ENCODE peak calls at places on chromosome 15, in five cellular contexts. S, X, V, O and B are unnamed samples.

GRCh38 chr15:58228708-58229107 is 90.5 kb downstream of the AQP9 start:
- DNase-seq in S (peak; percentile 47), V (peak; percentile 10), X (peak; percentile 72), O (peak; percentile 59), B (no peak)

GRCh38 chr15:86159436-86159835 is 79.8 kb downstream of the AGBL1 start:
- DNase-seq in X (no peak), O (no peak), S (no peak), V (no peak), B (no peak)

GRCh38 chr15:68277605-68278344 is at the start of gene FEM1B:
- DNase-seq in X (peak; percentile 75), V (peak; percentile 78), S (peak; percentile 95), O (peak; percentile 80), B (peak; percentile 75)

GRCh38 chr15:70199124-70199482 is 101.4 kb upstream of the TLE3 start:
- DNase-seq in S (no peak), X (no peak), O (no peak), V (no peak), B (no peak)

GRCh38 chr15:97866994-97867393 is 93.5 kb upstream of the ARRDC4 start:
- DNase-seq in X (no peak), S (no peak), O (no peak), V (no peak), B (no peak)

GRCh38 chr15:33341943-33342342 is 31.2 kb downstream of the RYR3 start:
- DNase-seq in X (no peak), O (no peak), V (no peak), S (no peak), B (no peak)

GRCh38 chr15:78242128-78242527 is 7.8 kb upstream of the ACSBG1 start:
- DNase-seq in O (no peak), S (no peak), X (no peak), V (peak; percentile 63), B (peak; percentile 51)

GRCh38 chr15:62833671-62834070 is 208.9 kb upstream of the TPM1 start:
- DNase-seq in S (no peak), X (no peak), V (no peak), O (no peak), B (no peak)

GRCh38 chr15:58078591-58078990 is 13.1 kb upstream of the ALDH1A2 start:
- DNase-seq in S (no peak), X (no peak), O (no peak), V (no peak), B (no peak)

GRCh38 chr15:61527836-61528589 is 298.9 kb upstream of the RORA start:
- DNase-seq in O (no peak), X (no peak), S (no peak), V (no peak), B (no peak)

GRCh38 chr15:75347222-75348033 is 589 bp downstream of the NEIL1 start:
- DNase-seq in O (no peak), S (peak; percentile 76), X (no peak), V (peak; percentile 63), B (peak; percentile 48)

GRCh38 chr15:89433686-89434085 is 62.7 kb downstream of the RHCG start:
- DNase-seq in O (no peak), X (no peak), V (no peak), S (no peak), B (no peak)

GRCh38 chr15:47997170-47997569 is 123.6 kb upstream of the SLC24A5 start:
- DNase-seq in O (no peak), V (no peak), X (no peak), S (no peak), B (no peak)

GRCh38 chr15:86231864-86232801 is 152.5 kb downstream of the AGBL1 start:
- DNase-seq in O (no peak), S (peak; percentile 27), X (no peak), V (peak; percentile 47), B (peak; percentile 41)

GRCh38 chr15:96345560-96346389 is 15.3 kb downstream of the NR2F2 start:
- DNase-seq in S (peak; percentile 85), V (peak; percentile 68), X (no peak), O (no peak), B (peak; percentile 73)

GRCh38 chr15:51193979-51194378 is 99.3 kb upstream of the TNFAIP8L3 start:
- DNase-seq in V (no peak), O (no peak), S (no peak), X (no peak), B (no peak)

GRCh38 chr15:29939404-29939803 is 117.1 kb upstream of the TJP1 start:
- DNase-seq in O (no peak), S (no peak), X (no peak), V (no peak), B (no peak)

GRCh38 chr15:29937956-29938355 is 115.7 kb upstream of the TJP1 start:
- DNase-seq in V (no peak), S (no peak), O (peak; percentile 68), X (no peak), B (no peak)

GRCh38 chr15:29942144-29942543 is 119.9 kb upstream of the TJP1 start:
- DNase-seq in V (peak; percentile 30), S (no peak), O (no peak), X (no peak), B (no peak)

GRCh38 chr15:29936353-29937049 is 114.2 kb upstream of the TJP1 start:
- DNase-seq in V (no peak), S (no peak), X (no peak), O (no peak), B (no peak)

DNA sequence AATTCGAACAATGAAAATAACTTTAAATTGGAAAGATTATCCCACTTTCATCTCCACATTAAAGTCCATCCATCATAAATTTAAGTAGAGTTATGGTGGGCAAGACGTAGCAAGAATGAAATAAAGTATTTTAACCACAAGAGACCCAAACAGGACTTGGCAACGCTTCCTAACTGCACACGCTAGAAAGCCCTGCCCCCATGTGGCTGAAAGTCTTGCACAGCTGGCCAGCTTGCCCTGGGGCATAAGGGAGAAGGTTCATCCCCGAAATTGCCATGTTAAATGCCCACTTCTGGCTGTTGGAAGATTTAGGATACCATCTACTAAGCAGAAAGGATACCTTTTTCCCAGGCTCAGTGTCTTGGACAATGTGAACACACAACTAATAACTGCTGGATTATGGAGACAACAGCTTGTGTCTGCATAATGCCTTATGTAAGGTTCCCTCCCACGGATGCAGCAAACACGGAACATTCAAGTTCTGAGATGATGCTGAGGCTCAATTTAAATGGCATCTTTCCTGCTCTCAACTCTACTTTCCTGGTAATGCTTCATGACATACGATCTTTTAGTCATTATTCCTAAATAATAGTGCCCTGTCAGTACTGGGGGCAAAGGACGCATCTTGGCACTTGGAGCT is 116.6 kb upstream of the TJP1 start:
- DNase-seq in X (no peak), V (peak; percentile 34), O (no peak), S (no peak), B (no peak)
- TF ChIP-seq CTCF in X (peak; percentile 16), V (no peak), O (peak; percentile 39), S (peak; percentile 26), B (no peak)

DNA sequence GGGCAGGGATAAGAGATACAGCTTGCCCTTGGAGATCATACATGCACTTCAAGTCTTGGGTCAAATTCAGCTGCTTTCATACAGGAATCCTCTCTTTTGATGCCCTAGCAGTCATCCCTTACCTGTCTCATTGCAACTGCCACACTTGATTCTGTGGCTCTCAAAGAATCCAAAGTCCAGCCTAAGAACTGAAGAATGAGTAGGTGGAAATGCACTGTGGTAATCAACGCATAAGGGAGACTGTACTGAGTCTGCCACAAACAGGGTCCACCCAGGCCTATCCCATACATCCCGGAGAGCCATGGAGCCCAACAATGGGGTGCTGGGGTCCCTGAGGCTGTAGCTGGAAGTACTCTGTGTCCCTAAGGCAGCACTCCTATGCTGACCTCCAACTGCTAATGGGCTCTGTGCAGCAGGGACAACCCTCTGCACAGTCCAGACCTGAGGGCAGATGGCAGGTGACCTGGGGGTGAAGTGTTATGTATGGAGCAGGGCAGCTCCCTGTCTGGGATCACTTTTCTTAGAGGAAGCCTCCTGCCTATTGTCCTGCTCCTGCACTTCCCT is 1.7 kb upstream of the VPS18 start:
- DNase-seq in S (no peak), X (no peak), V (no peak), O (no peak), B (no peak)
- TF ChIP-seq CTCF in S (no peak), X (no peak), V (no peak), O (no peak), B (no peak)

DNA sequence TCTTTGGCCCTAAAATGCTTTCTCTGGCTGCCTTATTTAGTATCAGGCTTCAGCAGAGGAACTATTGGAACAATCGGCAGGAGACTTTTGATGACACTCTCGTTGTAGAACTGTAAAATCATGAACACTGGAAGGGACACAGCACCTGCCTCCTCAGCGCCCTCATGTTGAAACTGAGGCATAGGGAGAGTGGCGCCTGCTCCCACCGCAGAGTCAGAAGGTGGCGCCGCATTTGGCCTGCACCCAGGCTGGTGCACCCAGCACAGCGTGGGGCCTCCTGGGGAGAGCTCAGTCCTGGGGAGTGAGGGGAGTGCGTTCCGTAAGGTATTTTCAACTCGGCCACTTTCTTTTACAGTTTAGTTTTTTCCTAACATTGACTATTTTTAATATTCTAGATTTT is 78.2 kb upstream of the BLM start:
- DNase-seq in X (no peak), O (no peak), V (no peak), S (no peak), B (no peak)
- TF ChIP-seq CTCF in X (peak; percentile 9), O (no peak), V (no peak), S (no peak), B (no peak)

GRCh38 chr15:99982662-99983061 is 249.4 kb upstream of the LYSMD4 start:
- DNase-seq in S (no peak), X (no peak), O (no peak), V (no peak), B (no peak)

GRCh38 chr15:99980791-99981190 is 247.6 kb upstream of the LYSMD4 start:
- DNase-seq in S (no peak), O (no peak), V (no peak), X (no peak), B (no peak)

GRCh38 chr15:99981839-99982658 is 248.8 kb upstream of the LYSMD4 start:
- DNase-seq in V (peak; percentile 16), O (no peak), X (no peak), S (no peak), B (no peak)

GRCh38 chr15:99979371-99979770 is 246.1 kb upstream of the LYSMD4 start:
- DNase-seq in O (no peak), X (no peak), V (no peak), S (no peak), B (no peak)

GRCh38 chr15:99981223-99981647 is 248.0 kb upstream of the LYSMD4 start:
- DNase-seq in X (no peak), O (no peak), S (no peak), V (no peak), B (no peak)
- TF ChIP-seq CTCF in X (no peak), O (no peak), S (no peak), V (no peak), B (peak; percentile 12)

GRCh38 chr15:100924436-100924835 is 5.3 kb downstream of the LRRK1 start:
- DNase-seq in V (no peak), O (no peak), X (no peak), S (no peak), B (no peak)

GRCh38 chr15:100923902-100924301 is 4.7 kb downstream of the LRRK1 start:
- DNase-seq in V (no peak), S (no peak), X (no peak), O (no peak), B (no peak)

GRCh38 chr15:100925480-100925879 is 6.3 kb downstream of the LRRK1 start:
- DNase-seq in S (no peak), V (no peak), O (no peak), X (no peak), B (no peak)

GRCh38 chr15:100926971-100927756 is 8.0 kb downstream of the LRRK1 start:
- DNase-seq in S (no peak), V (no peak), X (no peak), O (no peak), B (no peak)

GRCh38 chr15:100926258-100926657 is 7.1 kb downstream of the LRRK1 start:
- DNase-seq in O (no peak), X (no peak), S (no peak), V (no peak), B (no peak)
- TF ChIP-seq CTCF in O (no peak), X (no peak), S (no peak), V (no peak), B (no peak)

GRCh38 chr15:66085128-66085527 is 168.4 kb downstream of the MEGF11 start:
- DNase-seq in O (no peak), S (no peak), V (peak; percentile 46), X (no peak), B (peak; percentile 37)
- TF ChIP-seq CTCF in O (no peak), S (no peak), V (peak; percentile 45), X (no peak), B (peak; percentile 45)